ENCODE peak calls at places on chromosome 16, in four cellular contexts. D is HepG2, R is GM12878, Q is K562. A is an unnamed sample.

GRCh38 chr16:2716948-2717347 is 3.1 kb downstream of the PRSS27 start:
- DNase-seq in Q (no peak), D (no peak), R (no peak), A (no peak)

GRCh38 chr16:28609631-28610594 is at the start of gene SULT1A1:
- DNase-seq in D (peak; percentile 93), R (no peak), Q (peak; percentile 60), A (no peak)

GRCh38 chr16:11946433-11946832 is 4.6 kb upstream of the NPIPB2 start:
- DNase-seq in R (no peak), Q (no peak), D (no peak), A (no peak)

GRCh38 chr16:19809121-19809635 is 75.5 kb downstream of the GPRC5B start:
- DNase-seq in D (no peak), R (no peak), Q (no peak), A (no peak)

GRCh38 chr16:49598386-49599170 is 225.0 kb downstream of the C16orf78 start:
- DNase-seq in D (no peak), Q (no peak), R (peak; percentile 68), A (no peak)

GRCh38 chr16:65832679-65833078 is 533.8 kb upstream of the CDH5 start:
- DNase-seq in D (no peak), R (no peak), Q (no peak), A (no peak)

GRCh38 chr16:23407436-23408125 is 45.4 kb downstream of the COG7 start:
- DNase-seq in D (no peak), R (no peak), Q (no peak), A (no peak)

GRCh38 chr16:78930561-78930960 is 670.0 kb downstream of the MAF start:
- DNase-seq in Q (no peak), R (no peak), D (no peak), A (no peak)

GRCh38 chr16:13098536-13098935 is 197.1 kb downstream of the SHISA9 start:
- DNase-seq in Q (no peak), D (no peak), R (no peak), A (no peak)

GRCh38 chr16:73192227-73192894 is 144.4 kb upstream of the ZFHX3 start:
- DNase-seq in D (no peak), R (no peak), Q (no peak), A (no peak)

GRCh38 chr16:57184890-57185445 is 871 bp downstream of the PSME3IP1 start:
- DNase-seq in Q (no peak), D (no peak), R (no peak), A (no peak)

GRCh38 chr16:66714659-66715307 is 18.2 kb upstream of the CMTM4 start:
- DNase-seq in R (no peak), D (no peak), Q (no peak), A (no peak)

GRCh38 chr16:72189865-72190371 is 18.0 kb upstream of the PMFBP1 start:
- DNase-seq in Q (no peak), R (no peak), D (no peak), A (peak; percentile 6)

GRCh38 chr16:89687092-89687940 is 827 bp downstream of the CDK10 start:
- DNase-seq in R (peak; percentile 24), D (peak; percentile 99), Q (peak; percentile 52), A (peak; percentile 67)

GRCh38 chr16:24850289-24850931 is 4.6 kb downstream of the SLC5A11 start:
- DNase-seq in Q (no peak), R (no peak), D (no peak), A (no peak)

GRCh38 chr16:82523786-82524185 is 103.0 kb upstream of the CDH13 start:
- DNase-seq in D (no peak), Q (no peak), R (no peak), A (no peak)

GRCh38 chr16:4767872-4768548 is 1.0 kb upstream of the ZNF500 start:
- DNase-seq in Q (no peak), D (no peak), R (peak; percentile 20), A (peak; percentile 50)

GRCh38 chr16:12703935-12704334 is 99.8 kb downstream of the CPPED1 start:
- DNase-seq in Q (no peak), D (no peak), R (no peak), A (no peak)

GRCh38 chr16:10866196-10866976 is 10.6 kb upstream of the CIITA start:
- DNase-seq in Q (no peak), R (no peak), D (no peak), A (no peak)

GRCh38 chr16:58022601-58023371 is 2.8 kb upstream of the MMP15 start:
- DNase-seq in Q (no peak), D (no peak), R (no peak), A (no peak)

GRCh38 chr16:282944-283744 is at the start of gene PDIA2:
- DNase-seq in R (no peak), D (no peak), Q (no peak), A (no peak)

GRCh38 chr16:54282202-54282922 is 4.2 kb downstream of the IRX3 start:
- DNase-seq in R (no peak), D (no peak), Q (peak; percentile 71), A (peak; percentile 77)

GRCh38 chr16:519841-520687 is 7.4 kb upstream of the CAPN15 start:
- DNase-seq in Q (no peak), D (no peak), R (no peak), A (no peak)

GRCh38 chr16:46961373-46962353 is 11.8 kb downstream of the DNAJA2 start:
- DNase-seq in R (no peak), Q (no peak), D (no peak), A (no peak)

GRCh38 chr16:84407588-84408313 is 39.4 kb downstream of the ATP2C2 start:
- DNase-seq in D (no peak), Q (no peak), R (no peak), A (no peak)
- TF ChIP-seq JUNB in D (no peak), Q (no peak), R (no peak), A (no peak)

GRCh38 chr16:76531236-76531635 is 254.0 kb downstream of the CNTNAP4 start:
- DNase-seq in R (no peak), Q (no peak), D (no peak), A (no peak)
- TF ChIP-seq RAD21 in R (no peak), Q (no peak), D (no peak), A (no peak)

DNA sequence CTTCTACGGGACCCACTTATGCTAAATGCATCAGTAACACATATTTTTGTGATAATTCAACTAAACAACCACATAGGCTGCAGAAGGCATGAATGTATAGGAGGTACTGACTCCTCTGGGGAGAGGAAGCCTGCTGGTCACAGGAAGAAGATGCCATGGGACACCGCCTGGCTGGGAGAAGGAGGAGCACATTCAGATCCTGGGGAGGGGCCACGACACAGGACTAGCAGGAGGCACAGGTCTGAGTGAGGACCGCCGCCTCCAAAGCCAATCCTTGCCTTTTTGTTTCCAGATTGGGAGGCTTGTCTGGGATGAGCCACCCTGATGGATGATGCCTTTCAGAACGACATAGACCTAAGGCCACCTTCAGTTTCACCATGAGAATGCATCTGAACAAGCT is 34.6 kb downstream of the MBTPS1 start:
- DNase-seq in Q (no peak), D (no peak), R (no peak), A (no peak)
- TF ChIP-seq JUNB in Q (no peak), D (no peak), R (no peak), A (no peak)

DNA sequence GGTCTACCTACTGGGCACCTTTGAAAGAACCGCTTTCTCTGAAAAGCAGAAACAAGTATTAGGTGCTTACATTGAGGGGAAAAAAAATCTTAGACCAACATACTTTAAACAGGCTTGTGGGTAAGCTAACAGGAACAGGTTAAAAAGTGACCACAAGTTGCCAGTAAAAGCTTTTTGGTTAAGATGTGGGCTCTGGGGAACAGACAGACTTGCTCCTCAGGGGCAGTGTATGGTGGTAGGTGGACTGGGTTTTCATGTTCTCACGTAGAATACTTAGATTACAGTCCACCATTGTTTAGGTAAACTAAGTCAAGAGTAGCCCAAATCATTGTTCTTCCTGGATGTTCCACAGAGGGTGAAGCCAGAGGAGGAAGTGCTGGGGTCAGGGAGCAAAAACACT is 41.2 kb downstream of the REXO5 start:
- DNase-seq in R (no peak), D (no peak), Q (no peak), A (no peak)
- TF ChIP-seq RAD21 in R (no peak), D (no peak), Q (no peak), A (no peak)